ENCODE peak calls at places on chromosomes 11 and 22, in four cellular contexts. H, O, K and N are unnamed samples.
A peak's percentile ranks its signal among the peaks of the same experiment; 100 is the strongest.

GRCh38 chr11:120625565-120625964 is 114.0 kb downstream of the GRIK4 start:
- ATAC-seq in H (peak; percentile 32), O (no peak), K (no peak), N (no peak)

GRCh38 chr11:118108513-118108912 is 21.8 kb upstream of the SMIM35 start:
- ATAC-seq in H (no peak), O (no peak), K (no peak), N (no peak)

GRCh38 chr11:64713031-64713780 is 9.8 kb downstream of the NRXN2 start:
- ATAC-seq in H (no peak), O (peak; percentile 51), K (peak; percentile 62), N (peak; percentile 28)

GRCh38 chr11:102467853-102468580 is 15.5 kb upstream of the TMEM123 start:
- ATAC-seq in H (no peak), O (no peak), K (no peak), N (no peak)

GRCh38 chr11:118797510-118797909 is 6.5 kb upstream of the DDX6 start:
- ATAC-seq in H (no peak), O (no peak), K (no peak), N (no peak)

GRCh38 chr11:70247042-70247709 is 23.3 kb upstream of the PPFIA1 start:
- ATAC-seq in H (no peak), O (no peak), K (no peak), N (peak; percentile 81)

GRCh38 chr11:65185869-65186341 is 4.2 kb downstream of the CAPN1 start:
- ATAC-seq in H (no peak), O (no peak), K (no peak), N (no peak)

GRCh38 chr22:49929553-49929979 is 11.1 kb downstream of the CRELD2 start:
- ATAC-seq in H (peak; percentile 73), O (peak; percentile 73), K (peak; percentile 80), N (peak; percentile 69)

GRCh38 chr22:25390297-25391240 is 171.1 kb downstream of the CRYBB2 start:
- ATAC-seq in H (no peak), O (no peak), K (no peak), N (no peak)

GRCh38 chr11:112929432-112929831 is 31.8 kb upstream of the NCAM1 start:
- ATAC-seq in H (no peak), O (no peak), K (no peak), N (no peak)

GRCh38 chr22:42151924-42152635 is 21.5 kb upstream of the CYP2D6 start:
- ATAC-seq in H (no peak), O (peak; percentile 6), K (peak; percentile 7), N (no peak)